ENCODE peak calls at places on chromosomes 1 and 21, in six cellular contexts. E, I, X, L, Z and H are unnamed samples.

GRCh38 chr21:29189358-29189757 is 58.9 kb downstream of the MAP3K7CL start:
- DNase-seq in L (no peak), X (no peak), E (no peak), I (no peak), Z (no peak), H (no peak)

GRCh38 chr1:38835230-38835827 is 24.2 kb downstream of the RRAGC start:
- DNase-seq in X (no peak), I (peak; percentile 93), L (no peak), Z (no peak), E (peak; percentile 92), H (peak; percentile 45)

GRCh38 chr1:192654607-192655389 is 18.9 kb downstream of the RGS13 start:
- DNase-seq in L (no peak), Z (no peak), I (no peak), X (no peak), E (peak; percentile 51), H (peak; percentile 26)

GRCh38 chr21:38042246-38042645 is 126.0 kb upstream of the KCNJ6 start:
- DNase-seq in E (no peak), L (no peak), X (no peak), I (no peak), Z (no peak), H (peak; percentile 85)

GRCh38 chr1:18794561-18794960 is 64.9 kb downstream of the TAS1R2 start:
- DNase-seq in Z (no peak), X (no peak), E (no peak), I (peak; percentile 64), L (no peak), H (no peak)

GRCh38 chr1:152747831-152748230 is 10.0 kb upstream of the KPRP start:
- DNase-seq in E (no peak), X (no peak), I (no peak), Z (no peak), L (no peak), H (no peak)

GRCh38 chr1:46487818-46488218 is 1.8 kb upstream of the DMBX1 start:
- DNase-seq in L (no peak), E (peak; percentile 25), Z (no peak), I (peak; percentile 90), X (no peak), H (no peak)

GRCh38 chr1:208559597-208559996 is 315.4 kb upstream of the PLXNA2 start:
- DNase-seq in I (no peak), Z (no peak), X (no peak), L (no peak), E (no peak), H (no peak)

GRCh38 chr21:25243809-25244208 is 363.5 kb downstream of the MRPL39 start:
- DNase-seq in Z (no peak), E (no peak), X (no peak), L (no peak), I (no peak), H (no peak)

GRCh38 chr1:35592991-35593769 is 20.1 kb downstream of the TFAP2E start:
- DNase-seq in E (no peak), Z (no peak), X (no peak), I (no peak), L (no peak), H (no peak)

GRCh38 chr21:37529649-37530048 is 163.1 kb downstream of the DYRK1A start:
- DNase-seq in L (no peak), I (no peak), Z (no peak), X (no peak), E (no peak), H (no peak)

GRCh38 chr21:28216976-28217523 is 775.6 kb downstream of the LTN1 start:
- DNase-seq in I (no peak), E (no peak), X (no peak), L (no peak), Z (no peak), H (no peak)

GRCh38 chr1:231590453-231591198 is 36.0 kb upstream of the DISC1 start:
- DNase-seq in Z (peak; percentile 22), L (no peak), E (peak; percentile 82), I (peak; percentile 67), X (no peak), H (peak; percentile 28)

GRCh38 chr1:50060279-50060678 is 36.5 kb upstream of the AGBL4 start:
- DNase-seq in E (no peak), Z (no peak), L (no peak), X (no peak), I (no peak), H (peak; percentile 7)

GRCh38 chr1:20847619-20848080 is 60.5 kb upstream of the HP1BP3 start:
- DNase-seq in I (no peak), L (no peak), E (peak; percentile 60), Z (no peak), X (no peak), H (peak; percentile 45)

GRCh38 chr1:26148887-26149286 is 10.0 kb upstream of the FAM110D start:
- DNase-seq in Z (no peak), I (no peak), E (no peak), X (no peak), L (no peak), H (no peak)

GRCh38 chr1:941588-942383 is 17.3 kb downstream of the NOC2L start:
- DNase-seq in I (peak; percentile 93), E (peak; percentile 67), X (peak; percentile 86), L (peak; percentile 77), Z (peak; percentile 71), H (no peak)

DNA sequence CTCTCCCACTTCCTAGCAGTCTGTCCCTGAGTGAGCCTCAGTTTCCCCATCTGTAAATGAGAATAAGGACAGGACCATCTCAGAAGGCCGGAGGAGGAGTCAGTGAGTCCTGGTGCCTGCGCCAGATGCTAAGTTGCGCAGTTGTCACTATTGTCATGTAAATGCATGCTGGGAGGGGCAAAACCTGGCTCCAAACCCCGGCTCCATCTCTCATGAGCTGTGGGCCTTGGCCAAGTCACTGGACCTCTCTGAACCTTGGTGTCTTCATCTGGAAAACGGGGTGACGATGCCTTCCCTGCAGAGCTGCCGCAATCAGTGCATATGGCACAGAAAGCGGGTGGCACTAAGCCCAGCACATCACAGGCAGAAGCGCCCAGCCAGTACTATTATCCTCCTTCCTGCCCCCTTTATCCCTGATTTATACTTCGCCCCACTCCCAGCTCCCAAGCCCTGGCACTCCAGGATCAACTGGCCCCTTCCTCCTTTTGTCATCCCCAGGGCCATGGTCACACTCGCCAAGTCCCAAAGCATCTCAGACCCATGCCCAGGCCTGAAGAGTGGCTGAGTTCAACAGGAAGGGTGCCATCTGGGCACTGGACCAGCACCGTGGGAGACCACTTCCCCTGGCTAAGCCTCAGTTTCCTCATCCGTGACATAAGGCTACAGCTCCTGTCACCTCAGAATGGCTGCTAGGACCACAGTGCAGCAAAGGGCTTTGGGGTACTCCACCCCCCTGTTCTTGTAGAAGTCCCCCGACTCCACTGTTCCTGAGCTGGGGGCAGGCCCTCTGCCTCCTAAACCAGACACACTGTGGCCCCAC is 4.3 kb upstream of the PLEKHG5 start:
- DNase-seq in E (no peak), I (no peak), X (no peak), L (no peak), Z (peak; percentile 10), H (no peak)
- H3K4me3 ChIP-seq in E (peak overlapping the region; percentile 67), I (peak overlapping the region; percentile 89), X (peak overlapping the region; percentile 89), L (no peak overlapping the region), Z (peak overlapping the region; percentile 70), H (no peak overlapping the region)

GRCh38 chr1:147626304-147626703 is 44.0 kb downstream of the ACP6 start:
- DNase-seq in X (no peak), E (no peak), I (no peak), L (no peak), Z (no peak), H (no peak)

GRCh38 chr1:147624011-147624410 is 46.3 kb downstream of the ACP6 start:
- DNase-seq in E (no peak), Z (no peak), I (no peak), X (no peak), L (no peak), H (no peak)

GRCh38 chr1:147626739-147627138 is 43.6 kb downstream of the ACP6 start:
- DNase-seq in L (no peak), X (no peak), Z (no peak), I (no peak), E (no peak), H (no peak)

GRCh38 chr1:147624529-147624928 is 45.8 kb downstream of the ACP6 start:
- DNase-seq in E (no peak), Z (no peak), L (no peak), X (no peak), I (no peak), H (no peak)

GRCh38 chr1:147625274-147625986 is 44.9 kb downstream of the ACP6 start:
- DNase-seq in Z (no peak), X (no peak), I (no peak), E (no peak), L (no peak), H (no peak)
- TF ChIP-seq CTCF in Z (no peak), X (no peak), I (no peak), E (no peak), L (no peak), H (no peak)

DNA sequence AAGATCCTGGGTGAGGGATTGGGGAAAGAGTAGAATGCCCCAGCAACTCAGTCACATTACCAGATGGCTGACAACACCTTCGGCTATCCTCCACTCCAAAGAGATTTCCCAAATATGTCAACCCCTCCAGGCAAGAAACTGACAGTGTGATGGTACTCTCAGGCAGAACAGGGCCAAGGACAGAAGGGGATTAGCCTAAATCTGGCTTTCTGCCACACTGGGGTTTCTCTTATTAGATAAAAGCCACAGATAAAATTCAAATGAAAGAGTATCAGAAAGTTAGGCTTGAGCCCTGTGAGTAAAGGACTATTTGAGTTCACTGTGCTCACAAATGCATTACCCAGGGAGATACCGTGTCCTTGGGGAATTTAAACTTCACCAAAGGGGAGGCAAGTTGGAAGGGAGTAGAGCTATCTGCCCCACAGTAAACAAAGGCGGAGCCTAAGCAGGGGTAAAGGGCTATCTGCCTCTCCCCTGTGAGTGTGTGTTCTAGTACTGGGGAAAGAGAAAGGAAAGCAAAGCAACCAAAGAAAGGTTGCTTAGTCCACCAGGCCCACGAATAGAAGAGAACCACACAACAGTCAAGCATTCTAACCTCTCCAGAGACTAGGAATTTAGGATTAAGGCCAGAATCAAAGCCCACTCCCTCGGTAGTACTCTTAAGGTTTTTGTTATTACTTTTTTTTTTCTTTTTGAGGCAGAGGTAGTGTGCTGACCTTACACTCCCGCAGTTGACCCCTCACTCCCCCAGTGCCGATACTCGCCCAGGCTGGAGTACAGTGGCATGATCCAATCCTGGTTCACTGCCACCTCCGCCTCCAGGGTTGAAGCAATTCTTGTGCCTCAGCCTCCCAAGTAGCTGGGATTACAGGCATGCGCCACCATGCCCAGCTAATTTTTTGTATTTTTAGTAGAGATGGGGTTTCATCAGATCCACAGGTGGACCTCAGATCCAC is 12.8 kb downstream of the TPM3 start:
- DNase-seq in X (no peak), Z (no peak), L (no peak), I (peak; percentile 13), E (no peak), H (no peak)
- H3K4me3 ChIP-seq in X (peak overlapping the region; percentile 24), Z (no peak overlapping the region), L (peak overlapping the region; percentile 98), I (peak overlapping the region; percentile 23), E (peak overlapping the region; percentile 4), H (no peak overlapping the region)

GRCh38 chr1:184034761-184035379 is 2.7 kb downstream of the COLGALT2 start:
- DNase-seq in Z (no peak), E (no peak), L (no peak), X (no peak), I (no peak), H (no peak)
- TF ChIP-seq CTCF in Z (no peak), E (no peak), L (no peak), X (no peak), I (no peak), H (no peak)

GRCh38 chr1:220156620-220157146 is 62.8 kb downstream of the IARS2 start:
- DNase-seq in L (no peak), Z (no peak), E (no peak), X (no peak), I (no peak), H (no peak)
- H3K4me3 ChIP-seq in L (no peak overlapping the region), Z (no peak overlapping the region), E (no peak overlapping the region), X (no peak overlapping the region), I (no peak overlapping the region), H (no peak overlapping the region)